ENCODE peak calls at places on chromosomes 7 and 10, in seven cellular contexts. N is kidney epithelial cell, C is IMR-90, Q is fibroblast of the aortic adventitia, Y is K562, D is thoracic aorta, B is A549. Z is an unnamed sample.

GRCh38 chr10:112744525-112744924 is 205.5 kb upstream of the TCF7L2 start:
- DNase-seq in N (no peak), C (no peak), Q (no peak), Y (no peak), D (no peak), B (no peak), Z (no peak)

GRCh38 chr10:36504752-36505151 is 620.6 kb upstream of the ANKRD30A start:
- DNase-seq in N (no peak), C (no peak), Q (no peak), Y (no peak), D (no peak), B (no peak), Z (peak)

GRCh38 chr7:74398426-74398825 is 55.3 kb upstream of the GTF2IRD1 start:
- DNase-seq in N (no peak), C (no peak), Q (no peak), Y (peak), D (no peak), B (no peak), Z (no peak)

GRCh38 chr10:58512470-58513188 is at the start of gene BICC1:
- DNase-seq in N (no peak), C (peak), Q (peak), Y (no peak), D (no peak), B (peak), Z (peak)

GRCh38 chr7:24755541-24756416 is 1.5 kb downstream of the GSDME start:
- DNase-seq in N (peak), C (peak), Q (no peak), Y (no peak), D (no peak), B (no peak), Z (peak)

GRCh38 chr7:831596-832291 is 532 bp upstream of the SUN1 start:
- DNase-seq in N (peak), C (peak), Q (peak), Y (peak), D (no peak), B (peak), Z (peak)

GRCh38 chr7:4809091-4809591 is 33.7 kb downstream of the AP5Z1 start:
- DNase-seq in N (no peak), C (no peak), Q (no peak), Y (no peak), D (no peak), B (no peak), Z (no peak)

GRCh38 chr10:125538947-125539649 is 143.9 kb downstream of the TEX36 start:
- DNase-seq in N (peak), C (no peak), Q (no peak), Y (no peak), D (no peak), B (no peak), Z (no peak)

GRCh38 chr10:103192089-103192450 is 1.0 kb downstream of the NT5C2 start:
- DNase-seq in N (no peak), C (no peak), Q (no peak), Y (peak), D (no peak), B (no peak), Z (peak)

GRCh38 chr10:132942101-132942739 is at the start of gene CFAP46:
- DNase-seq in N (no peak), C (peak), Q (peak), Y (no peak), D (no peak), B (peak), Z (peak)

GRCh38 chr7:129073204-129073603 is 18.3 kb upstream of the TNPO3 start:
- DNase-seq in N (no peak), C (no peak), Q (no peak), Y (no peak), D (no peak), B (no peak), Z (no peak)

DNA sequence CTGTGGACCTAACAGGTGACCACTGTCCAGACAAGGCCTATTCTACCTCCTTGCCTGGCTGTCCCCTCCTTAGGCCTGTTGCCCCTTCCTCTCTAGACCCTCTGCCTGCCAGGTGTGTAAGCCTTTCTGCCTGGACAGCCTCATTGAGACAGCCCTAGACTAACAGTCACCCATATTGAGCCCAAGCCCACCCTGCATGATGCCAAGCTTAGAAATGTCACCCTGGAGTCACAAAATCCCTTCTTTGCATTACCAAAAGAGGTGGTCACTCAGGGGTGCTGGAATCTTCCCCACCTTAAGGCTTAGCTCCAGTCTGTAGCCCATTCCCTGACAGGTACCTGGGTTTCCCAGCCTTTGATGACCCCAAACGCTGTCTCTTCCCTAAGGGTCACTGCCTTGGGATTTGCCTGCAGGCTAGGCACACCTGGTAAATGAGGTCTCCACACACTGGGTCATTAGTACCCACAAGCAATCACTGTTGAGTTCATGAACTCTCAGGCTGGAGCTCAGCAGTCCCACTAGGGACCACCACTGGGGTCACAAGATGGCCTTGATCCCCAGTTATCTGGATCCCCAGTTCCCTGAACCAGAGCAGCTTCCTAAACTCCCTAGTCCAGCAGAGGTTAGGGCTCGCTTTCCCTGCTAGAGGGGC is 54.9 kb upstream of the CAMK2B start:
- DNase-seq in N (no peak), C (no peak), Q (no peak), Y (no peak), D (no peak), B (no peak), Z (no peak)
- TF ChIP-seq CTCF in N (no peak), C (no peak), Q (no peak), Y (no peak), D (no peak), B (no peak), Z (no peak)

DNA sequence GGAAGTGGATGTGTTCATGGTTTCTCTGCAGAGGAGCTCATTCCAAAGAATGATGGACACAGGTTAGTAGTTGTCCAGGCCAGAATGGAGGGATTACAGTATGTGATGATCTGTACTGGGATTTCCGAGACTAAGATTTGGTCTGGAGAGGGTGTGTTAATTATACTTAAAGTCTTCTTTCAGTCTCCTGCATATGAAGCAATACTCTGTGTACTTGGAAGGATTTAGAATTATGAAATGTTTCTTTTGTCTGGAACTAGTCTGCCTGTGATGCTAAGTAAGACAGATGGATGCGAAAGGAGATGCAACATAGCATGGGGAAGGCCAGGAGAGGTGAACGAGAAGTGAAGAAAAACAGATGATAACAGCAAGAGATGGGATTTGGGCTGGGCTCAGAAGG is 305.1 kb upstream of the LYZL1 start:
- DNase-seq in N (no peak), C (no peak), Q (no peak), Y (no peak), D (no peak), B (no peak), Z (no peak)
- H3K4me3 ChIP-seq in N (no peak), C (no peak), Q (no peak), Y (no peak), D (no peak), B (no peak), Z (no peak)

GRCh38 chr10:17872191-17873091 is 63.3 kb downstream of the MRC1 start:
- DNase-seq in N (no peak), C (peak), Q (peak), Y (no peak), D (no peak), B (no peak), Z (peak)
- TF ChIP-seq CTCF in N (peak), C (peak), Q (peak), Y (peak), D (no peak), B (peak), Z (peak)

GRCh38 chr10:13000431-13000830 is 1.1 kb downstream of the CCDC3 start:
- DNase-seq in N (no peak), C (no peak), Q (no peak), Y (no peak), D (no peak), B (no peak), Z (no peak)
- H3K4me3 ChIP-seq in N (no peak), C (no peak), Q (no peak), Y (no peak), D (peak), B (no peak), Z (no peak)

GRCh38 chr7:127514499-127514898 is 70.9 kb downstream of the GCC1 start:
- DNase-seq in N (no peak), C (peak), Q (peak), Y (peak), D (no peak), B (peak), Z (peak)
- TF ChIP-seq CTCF in N (peak), C (peak), Q (peak), Y (peak), D (no peak), B (peak), Z (peak)

Z was measured in fibroblast of mammary gland.